ENCODE peak calls at places on chromosome 20, in ten cellular contexts. O is left cardiac atrium; K is natural killer cell treated with Interleukin-12 subunit alpha and Interleukin-12 subunit beta and Interleukin-15 and Interleukin-18, amount 100 ng/mL, for 72 hours; F is tibial nerve; C is iris pigment epithelial cell; U is neural progenitor cell; I is AG04450; G is activated T-helper 1 cell treated with anti-CD3 and anti-CD28 coated beads, Interleukin-12 subunit alpha, Interleukin-12 subunit beta, Interleukin-2, Interleukin-4 antibody, amounts not matched to agents 30 ng/mL and 10 ng/mL and 1 ng/mL, durations not matched to agents 14 hours and 24 hours and 36 hours; V is ELR; S is AG10803. D is an unnamed sample.

GRCh38 chr20:58494923-58495622 is 20.1 kb downstream of the APCDD1L start:
- DNase-seq in O (no peak), K (no peak), F (no peak), C (no peak), U (no peak), I (no peak), G (no peak), V (no peak), S (no peak), D (no peak)

GRCh38 chr20:46065691-46066090 is 24.1 kb downstream of the NCOA5 start:
- DNase-seq in O (no peak), K (no peak), F (no peak), C (no peak), U (no peak), I (no peak), G (no peak), V (no peak), S (no peak), D (no peak)

GRCh38 chr20:47262365-47263013 is 94.0 kb downstream of the ZMYND8 start:
- DNase-seq in O (no peak), K (no peak), F (no peak), C (no peak), U (no peak), I (no peak), G (no peak), V (no peak), S (peak; percentile 28), D (no peak)

GRCh38 chr20:23257848-23258746 is 92.5 kb upstream of the NXT1 start:
- DNase-seq in O (peak; percentile 40), K (no peak), F (no peak), C (peak; percentile 95), U (no peak), I (peak; percentile 59), G (no peak), V (peak; percentile 86), S (peak; percentile 84), D (no peak)

GRCh38 chr20:5751856-5752255 is 1.7 kb downstream of the SHLD1 start:
- DNase-seq in O (no peak), K (no peak), F (no peak), C (no peak), U (no peak), I (no peak), G (no peak), V (no peak), S (no peak), D (no peak)

GRCh38 chr20:37406010-37406998 is 60.4 kb downstream of the SRC start:
- DNase-seq in O (peak; percentile 46), K (no peak), F (no peak), C (no peak), U (peak; percentile 85), I (no peak), G (peak; percentile 16), V (peak; percentile 67), S (no peak), D (no peak)

GRCh38 chr20:25050501-25051350 is 7.2 kb downstream of the ACSS1 start:
- DNase-seq in O (peak; percentile 17), K (no peak), F (peak; percentile 7), C (no peak), U (no peak), I (no peak), G (no peak), V (no peak), S (no peak), D (no peak)

GRCh38 chr20:45840700-45841198 is 7.2 kb downstream of the SNX21 start:
- DNase-seq in O (no peak), K (no peak), F (no peak), C (no peak), U (no peak), I (no peak), G (no peak), V (no peak), S (no peak), D (no peak)

GRCh38 chr20:41052742-41053419 is 24.3 kb downstream of the TOP1 start:
- DNase-seq in O (no peak), K (no peak), F (no peak), C (peak; percentile 86), U (peak; percentile 39), I (no peak), G (no peak), V (peak; percentile 46), S (peak; percentile 81), D (no peak)

GRCh38 chr20:63402860-63403220 is 41.7 kb upstream of the CHRNA4 start:
- DNase-seq in O (no peak), K (no peak), F (no peak), C (no peak), U (no peak), I (no peak), G (no peak), V (no peak), S (no peak), D (no peak)

GRCh38 chr20:61664741-61665320 is 400.9 kb downstream of the TAF4 start:
- DNase-seq in O (peak; percentile 34), K (no peak), F (no peak), C (no peak), U (no peak), I (no peak), G (no peak), V (no peak), S (peak; percentile 13), D (no peak)

GRCh38 chr20:50523552-50524167 is 13.5 kb downstream of the PTPN1 start:
- DNase-seq in O (no peak), K (no peak), F (no peak), C (no peak), U (no peak), I (no peak), G (no peak), V (no peak), S (no peak), D (no peak)